ENCODE peak calls at places on chromosomes 7 and 10, in ten cellular contexts. N is NCI-H187 treated with DMSO at 0.1 percent for 48 hours; K is hepatic stellate cell; A is naive thymus-derived CD4-positive, alpha-beta T cell; E is endodermal cell; T is amniotic stem cell; Z is CD4-positive, CD25-positive, alpha-beta regulatory T cell; J is brain microvascular endothelial cell; B is HCT116; X is ELR. Y is an unnamed sample.

GRCh38 chr10:84966708-84967441 is 638.5 kb downstream of the CCSER2 start:
- DNase-seq in X (no peak), E (no peak), A (no peak), N (no peak), B (no peak), K (no peak), Z (no peak), J (no peak), T (no peak), Y (no peak)

GRCh38 chr7:20260219-20260618 is 43.0 kb upstream of the MACC1 start:
- DNase-seq in Z (no peak), K (no peak), E (no peak), A (no peak), X (no peak), N (no peak), B (no peak), J (no peak), T (no peak), Y (no peak)

GRCh38 chr7:16465469-16466086 is at the start of gene SOSTDC1:
- DNase-seq in B (no peak), E (peak; percentile 54), A (no peak), K (no peak), Z (no peak), J (no peak), N (no peak), T (no peak), X (no peak), Y (no peak)

GRCh38 chr10:22849077-22849810 is 78.6 kb upstream of the ARMC3 start:
- DNase-seq in X (no peak), A (peak; percentile 16), Z (no peak), J (peak; percentile 22), E (no peak), K (peak; percentile 14), B (no peak), N (no peak), T (no peak), Y (no peak)

GRCh38 chr10:30784896-30785605 is 155.5 kb upstream of the LYZL2 start:
- DNase-seq in X (peak; percentile 81), A (peak; percentile 45), Z (no peak), B (no peak), J (peak; percentile 64), K (peak; percentile 93), E (peak; percentile 96), T (no peak), N (no peak), Y (no peak)

GRCh38 chr7:77800158-77800557 is 1.6 kb downstream of the PHTF2 start:
- DNase-seq in K (no peak), E (no peak), T (no peak), Z (no peak), X (peak; percentile 38), J (peak; percentile 58), N (no peak), B (no peak), A (no peak), Y (no peak)

GRCh38 chr10:53063805-53064204 is 291.2 kb upstream of the MBL2 start:
- DNase-seq in N (no peak), B (no peak), A (no peak), J (no peak), X (no peak), E (no peak), Z (no peak), T (no peak), K (no peak), Y (no peak)

GRCh38 chr7:820341-820740 is 11.9 kb upstream of the SUN1 start:
- DNase-seq in J (no peak), K (no peak), T (no peak), X (no peak), E (no peak), B (no peak), Z (no peak), A (no peak), N (no peak), Y (no peak)

GRCh38 chr7:30973791-30974604 is 10.2 kb downstream of the GHRHR start:
- DNase-seq in N (no peak), B (no peak), K (no peak), X (no peak), E (no peak), A (no peak), J (no peak), T (no peak), Z (no peak), Y (no peak)